ENCODE peak calls at places on chromosomes 6 and 20, in seven cellular contexts. I is fibroblast of lung; X is stimulated activated CD8-positive, alpha-beta memory T cell treated with anti-CD3 and anti-CD28 coated beads, Interleukin-2, amount 100 ng/mL, for 1 hour; M is brain microvascular endothelial cell; J is kidney glomerular epithelial cell; A is PC-9; D is ELF-1. L is an unnamed sample.

GRCh38 chr20:46088409-46089075 is 1.2 kb downstream of the NCOA5 start:
- DNase-seq in I (peak), X (no peak), M (no peak), J (peak), A (peak), D (no peak), L (peak)

GRCh38 chr6:32154514-32155161 is 697 bp downstream of the PPT2 start:
- DNase-seq in I (peak), X (no peak), M (peak), J (peak), A (peak), D (peak), L (peak)

GRCh38 chr6:31896493-31896855 is 1.0 kb downstream of the EHMT2 start:
- DNase-seq in I (no peak), X (no peak), M (no peak), J (no peak), A (no peak), D (no peak), L (no peak)

GRCh38 chr6:93104195-93104817 is 315.1 kb downstream of the EPHA7 start:
- DNase-seq in I (no peak), X (no peak), M (no peak), J (no peak), A (no peak), D (peak), L (no peak)

GRCh38 chr6:138999949-139000725 is 12.1 kb upstream of the REPS1 start:
- DNase-seq in I (no peak), X (no peak), M (peak), J (no peak), A (peak), D (no peak), L (peak)

GRCh38 chr6:1388081-1388926 is 1.1 kb upstream of the FOXF2 start:
- DNase-seq in I (no peak), X (no peak), M (no peak), J (no peak), A (no peak), D (peak), L (no peak)

GRCh38 chr20:63896136-63896890 is 1.4 kb downstream of the DNAJC5 start:
- DNase-seq in I (peak), X (no peak), M (no peak), J (no peak), A (peak), D (peak), L (peak)

GRCh38 chr20:3412600-3413392 is 5.3 kb upstream of the DNAAF9 start:
- DNase-seq in I (no peak), X (no peak), M (no peak), J (no peak), A (no peak), D (no peak), L (no peak)

GRCh38 chr20:52193886-52194545 is 2.4 kb upstream of the ZFP64 start:
- DNase-seq in I (no peak), X (no peak), M (no peak), J (no peak), A (no peak), D (peak), L (no peak)

GRCh38 chr6:139939189-139939979 is 564.9 kb upstream of the CITED2 start:
- DNase-seq in I (no peak), X (no peak), M (no peak), J (no peak), A (no peak), D (peak), L (peak)

GRCh38 chr6:13762648-13763441 is 51.2 kb upstream of the RANBP9 start:
- DNase-seq in I (peak), X (no peak), M (peak), J (no peak), A (no peak), D (no peak), L (no peak)

GRCh38 chr6:32213649-32214048 is 10.2 kb downstream of the NOTCH4 start:
- DNase-seq in I (no peak), X (no peak), M (no peak), J (no peak), A (no peak), D (no peak), L (no peak)

GRCh38 chr6:43861212-43861918 is 91.4 kb downstream of the VEGFA start:
- DNase-seq in I (no peak), X (no peak), M (no peak), J (no peak), A (no peak), D (no peak), L (no peak)

GRCh38 chr6:24006246-24006645 is 119.8 kb upstream of the NRSN1 start:
- DNase-seq in I (no peak), X (no peak), M (no peak), J (no peak), A (no peak), D (no peak), L (no peak)

GRCh38 chr20:29689411-29690225 is 1567.8 kb upstream of the DEFB115 start:
- DNase-seq in I (no peak), X (no peak), M (no peak), J (no peak), A (no peak), D (no peak), L (peak)

GRCh38 chr20:22369100-22369499 is 215.3 kb downstream of the FOXA2 start:
- DNase-seq in I (no peak), X (no peak), M (no peak), J (no peak), A (no peak), D (no peak), L (no peak)

GRCh38 chr20:13533946-13534345 is 104.8 kb downstream of the TASP1 start:
- DNase-seq in I (peak), X (no peak), M (no peak), J (no peak), A (no peak), D (no peak), L (no peak)

GRCh38 chr6:54238407-54238806 is 69.8 kb upstream of the TINAG start:
- DNase-seq in I (peak), X (no peak), M (no peak), J (no peak), A (no peak), D (no peak), L (no peak)

GRCh38 chr6:134190883-134191282 is 127.0 kb downstream of the SGK1 start:
- DNase-seq in I (no peak), X (no peak), M (no peak), J (no peak), A (no peak), D (no peak), L (no peak)

GRCh38 chr6:74570044-74570443 is 635.8 kb downstream of the COL12A1 start:
- DNase-seq in I (no peak), X (no peak), M (no peak), J (no peak), A (no peak), D (no peak), L (no peak)

GRCh38 chr6:99790679-99791078 is 184.0 kb downstream of the PRDM13 start:
- DNase-seq in I (no peak), X (no peak), M (no peak), J (no peak), A (no peak), D (no peak), L (no peak)

L was measured in trophoblast cell.